ENCODE peak calls at places on chromosomes 12 and 14, in six cellular contexts. O, A, V, H, E and C are unnamed samples.

GRCh38 chr14:96538663-96539317 is 36.6 kb downstream of the PAPOLA start:
- DNase-seq in O (no peak), H (no peak), V (peak), E (no peak), A (no peak), C (peak)

GRCh38 chr14:100691395-100692025 is 35.2 kb upstream of the DLK1 start:
- DNase-seq in E (no peak), O (no peak), V (no peak), A (no peak), H (peak), C (no peak)

GRCh38 chr12:124916370-124917134 is 2.1 kb upstream of the UBC start:
- DNase-seq in E (no peak), A (no peak), O (peak), V (peak), H (peak), C (peak)

GRCh38 chr12:89848732-89849131 is 140.1 kb upstream of the ATP2B1 start:
- DNase-seq in E (no peak), A (no peak), H (no peak), V (no peak), O (no peak), C (no peak)

GRCh38 chr14:69928111-69928523 is 48.9 kb downstream of the SMOC1 start:
- DNase-seq in O (no peak), H (peak), A (no peak), E (no peak), V (peak), C (no peak)

GRCh38 chr12:79521576-79521975 is 169.2 kb downstream of the PAWR start:
- DNase-seq in H (no peak), E (no peak), A (no peak), O (no peak), V (no peak), C (peak)

GRCh38 chr14:87000071-87000470 is 992.9 kb downstream of the GALC start:
- DNase-seq in E (no peak), A (no peak), O (no peak), H (no peak), V (no peak), C (no peak)

GRCh38 chr12:45273717-45274271 is 57.9 kb downstream of the ANO6 start:
- DNase-seq in H (peak), V (peak), A (no peak), O (no peak), E (no peak), C (peak)

GRCh38 chr14:106508216-106508615 is 981.8 kb downstream of the TMEM121 start:
- DNase-seq in H (no peak), O (no peak), A (no peak), E (no peak), V (no peak), C (no peak)

GRCh38 chr14:75013290-75013689 is 10.6 kb downstream of the EIF2B2 start:
- DNase-seq in A (no peak), O (no peak), E (no peak), V (peak), H (no peak), C (no peak)

GRCh38 chr14:101250336-101250947 is 310.9 kb upstream of the DIO3 start:
- DNase-seq in E (no peak), A (no peak), H (no peak), V (no peak), O (no peak), C (no peak)

GRCh38 chr14:93330609-93331000 is 2.2 kb downstream of the BTBD7 start:
- DNase-seq in E (no peak), H (no peak), V (no peak), O (no peak), A (no peak), C (no peak)

GRCh38 chr12:32159925-32160324 is 53.3 kb downstream of the BICD1 start:
- DNase-seq in A (no peak), H (no peak), E (no peak), V (no peak), O (no peak), C (peak)

GRCh38 chr12:124700810-124701594 is 133.6 kb upstream of the NCOR2 start:
- DNase-seq in V (no peak), E (no peak), O (no peak), A (no peak), H (no peak), C (no peak)

GRCh38 chr14:32011225-32011624 is 65.9 kb upstream of the ARHGAP5 start:
- DNase-seq in E (no peak), H (no peak), V (no peak), O (no peak), A (no peak), C (no peak)

GRCh38 chr12:42483534-42483857 is 106.0 kb downstream of the PRICKLE1 start:
- DNase-seq in H (peak), A (peak), V (no peak), O (peak), E (no peak), C (no peak)

GRCh38 chr12:102824218-102824835 is 92.7 kb downstream of the PAH start:
- DNase-seq in V (peak), O (no peak), A (no peak), E (no peak), H (no peak), C (no peak)

GRCh38 chr12:122297494-122297893 is 31.2 kb upstream of the VPS33A start:
- DNase-seq in H (no peak), E (no peak), A (no peak), V (no peak), O (no peak), C (no peak)

GRCh38 chr12:78938341-78939084 is 73.9 kb downstream of the SYT1 start:
- DNase-seq in E (no peak), O (no peak), A (no peak), H (no peak), V (no peak), C (no peak)

GRCh38 chr14:76759589-76759988 is 1.7 kb upstream of the VASH1 start:
- DNase-seq in H (no peak), E (no peak), A (no peak), V (no peak), O (no peak), C (no peak)

GRCh38 chr12:13288937-13289643 is 92.6 kb downstream of the EMP1 start:
- DNase-seq in V (no peak), A (no peak), H (no peak), E (no peak), O (no peak), C (no peak)

GRCh38 chr12:102314821-102315220 is 117.2 kb upstream of the PMCH start:
- DNase-seq in E (no peak), A (no peak), V (no peak), O (no peak), H (no peak), C (no peak)

GRCh38 chr14:35991356-35991755 is 165.2 kb downstream of the BRMS1L start:
- DNase-seq in V (no peak), O (no peak), H (no peak), E (no peak), A (no peak), C (no peak)

GRCh38 chr12:13499008-13499407 is 302.5 kb downstream of the EMP1 start:
- DNase-seq in H (no peak), A (no peak), O (no peak), E (no peak), V (no peak), C (no peak)

GRCh38 chr12:103956515-103957027 is 9.1 kb upstream of the TDG start:
- DNase-seq in H (no peak), V (no peak), O (no peak), E (no peak), A (no peak), C (peak)

GRCh38 chr14:100772607-100773165 is 46.0 kb downstream of the DLK1 start:
- DNase-seq in O (no peak), E (no peak), A (no peak), V (no peak), H (no peak), C (no peak)

GRCh38 chr12:30694971-30695326 is 720 bp downstream of the IPO8 start:
- DNase-seq in V (peak), E (no peak), H (peak), O (peak), A (no peak), C (peak)

GRCh38 chr14:39267592-39268112 is 33.9 kb downstream of the MIA2 start:
- DNase-seq in A (no peak), H (peak), V (peak), O (no peak), E (peak), C (no peak)

GRCh38 chr14:103198429-103199140 is 75.3 kb downstream of the TNFAIP2 start:
- DNase-seq in A (no peak), V (peak), E (no peak), H (peak), O (no peak), C (peak)

GRCh38 chr12:76967181-76967885 is 88.5 kb upstream of the CSRP2 start:
- DNase-seq in H (no peak), V (no peak), A (no peak), E (no peak), O (no peak), C (peak)

GRCh38 chr12:113747048-113747447 is 219.1 kb downstream of the RBM19 start:
- DNase-seq in A (no peak), O (no peak), H (no peak), E (no peak), V (peak), C (no peak)

GRCh38 chr14:49634547-49635334 is at the start of gene DNAAF2:
- DNase-seq in A (peak), O (peak), H (peak), E (peak), V (peak), C (peak)

GRCh38 chr12:76747245-76747644 is 16.7 kb upstream of the ZDHHC17 start:
- DNase-seq in E (no peak), O (no peak), H (no peak), V (no peak), A (no peak), C (no peak)

GRCh38 chr12:115088328-115088994 is 404.5 kb upstream of the TBX3 start:
- DNase-seq in O (no peak), E (no peak), V (peak), H (no peak), A (no peak), C (no peak)